ENCODE peak calls at places on chromosome 16, in seven cellular contexts. E is GM06990, D is astrocyte of the spinal cord, V is AG10803, C is pancreas, L is OCI-LY7, X is fibroblast of villous mesenchyme. S is an unnamed sample.

GRCh38 chr16:81798311-81799137 is 19.4 kb downstream of the PLCG2 start:
- DNase-seq in E (peak), D (no peak), C (no peak), L (peak), V (no peak), X (no peak), S (no peak)

GRCh38 chr16:72987480-72987901 is 60.4 kb downstream of the ZFHX3 start:
- DNase-seq in E (no peak), D (no peak), L (no peak), C (no peak), V (no peak), X (no peak), S (no peak)

GRCh38 chr16:31001507-31002251 is 8.8 kb downstream of the STX1B start:
- DNase-seq in E (no peak), D (no peak), L (no peak), X (no peak), V (no peak), C (no peak), S (no peak)

GRCh38 chr16:74438492-74438979 is 17.3 kb upstream of the CLEC18B start:
- DNase-seq in V (no peak), X (no peak), D (no peak), E (no peak), L (no peak), C (no peak), S (no peak)

GRCh38 chr16:50303041-50303604 is 36.8 kb downstream of the ADCY7 start:
- DNase-seq in V (peak), D (peak), E (no peak), C (no peak), X (peak), L (no peak), S (no peak)

GRCh38 chr16:5252800-5253199 is 155.2 kb upstream of the EEF2KMT start:
- DNase-seq in X (no peak), C (no peak), L (no peak), D (no peak), V (no peak), E (no peak), S (no peak)

GRCh38 chr16:11020792-11021440 is 76.6 kb downstream of the CLEC16A start:
- DNase-seq in C (no peak), L (no peak), D (no peak), X (no peak), E (no peak), V (peak), S (no peak)

GRCh38 chr16:46859719-46860152 is 24.4 kb upstream of the GPT2 start:
- DNase-seq in C (no peak), X (peak), L (no peak), E (no peak), V (peak), D (peak), S (peak)

GRCh38 chr16:50742521-50743150 is 750 bp downstream of the CYLD start:
- DNase-seq in X (peak), E (no peak), V (peak), L (peak), C (peak), D (no peak), S (peak)

GRCh38 chr16:23496826-23497542 is 13.3 kb downstream of the GGA2 start:
- DNase-seq in V (peak), E (no peak), X (peak), C (peak), L (no peak), D (no peak), S (peak)

GRCh38 chr16:50505714-50506542 is 42.3 kb upstream of the NKD1 start:
- DNase-seq in E (no peak), X (no peak), C (no peak), D (no peak), L (no peak), V (no peak), S (no peak)

GRCh38 chr16:56764835-56765234 is 34.9 kb downstream of the NUP93 start:
- DNase-seq in C (no peak), E (no peak), D (no peak), L (no peak), X (no peak), V (no peak), S (no peak)

GRCh38 chr16:57029161-57030160 is 40.1 kb downstream of the NLRC5 start:
- DNase-seq in L (no peak), C (no peak), V (peak), D (peak), E (no peak), X (peak), S (peak)

GRCh38 chr16:55944377-55944802 is 69.2 kb upstream of the CES5A start:
- DNase-seq in E (peak), L (peak), D (peak), X (peak), V (peak), C (peak), S (peak)

GRCh38 chr16:51988977-51989376 is 558.0 kb downstream of the TOX3 start:
- DNase-seq in L (no peak), D (no peak), E (no peak), C (no peak), V (no peak), X (no peak), S (no peak)

GRCh38 chr16:57944961-57945739 is 25.8 kb downstream of the CNGB1 start:
- DNase-seq in X (no peak), V (no peak), D (no peak), L (no peak), C (no peak), E (no peak), S (no peak)

GRCh38 chr16:87496101-87496801 is 3.4 kb upstream of the ZCCHC14 start:
- DNase-seq in C (no peak), V (no peak), D (no peak), L (no peak), E (no peak), X (no peak), S (no peak)

GRCh38 chr16:81265658-81266451 is 27.4 kb downstream of the BCO1 start:
- DNase-seq in X (peak), L (no peak), C (peak), D (no peak), V (peak), E (no peak), S (peak)

GRCh38 chr16:80828495-80828894 is 24.1 kb upstream of the CDYL2 start:
- DNase-seq in L (no peak), C (no peak), V (no peak), D (no peak), X (no peak), E (no peak), S (no peak)

GRCh38 chr16:13866073-13866472 is 53.9 kb upstream of the ERCC4 start:
- DNase-seq in D (peak), V (peak), X (peak), L (peak), C (peak), E (peak), S (peak)

GRCh38 chr16:64975821-64976220 is 146.0 kb downstream of the CDH11 start:
- DNase-seq in V (peak), D (no peak), X (peak), C (no peak), E (no peak), L (no peak), S (peak)

GRCh38 chr16:71754652-71755051 is 30.2 kb upstream of the PHLPP2 start:
- DNase-seq in V (no peak), E (no peak), L (no peak), D (no peak), X (no peak), C (no peak), S (no peak)

GRCh38 chr16:47903470-47903869 is 252.3 kb downstream of the ABCC12 start:
- DNase-seq in D (no peak), C (no peak), X (no peak), V (no peak), L (no peak), E (no peak), S (no peak)

GRCh38 chr16:84020353-84020752 is 22.2 kb downstream of the SLC38A8 start:
- DNase-seq in X (no peak), E (no peak), V (no peak), D (no peak), C (no peak), L (no peak), S (no peak)

GRCh38 chr16:81174644-81175324 is 63.7 kb upstream of the BCO1 start:
- DNase-seq in V (peak), X (peak), D (no peak), L (no peak), C (no peak), E (no peak), S (no peak)

GRCh38 chr16:53220585-53220984 is 165.8 kb downstream of the CHD9 start:
- DNase-seq in D (peak), X (peak), C (no peak), E (no peak), L (peak), V (peak), S (peak)

GRCh38 chr16:78490847-78491246 is 391.4 kb downstream of the WWOX start:
- DNase-seq in D (no peak), V (no peak), C (no peak), E (no peak), L (no peak), X (no peak), S (no peak)

GRCh38 chr16:78748471-78748929 is 649.0 kb downstream of the WWOX start:
- DNase-seq in C (no peak), X (peak), E (no peak), D (no peak), V (no peak), L (no peak), S (no peak)

GRCh38 chr16:57795431-57795878 is 6.8 kb downstream of the KIFC3 start:
- DNase-seq in E (no peak), X (peak), C (peak), V (peak), L (peak), D (peak), S (peak)

GRCh38 chr16:65294708-65295107 is 172.8 kb upstream of the CDH11 start:
- DNase-seq in X (no peak), D (no peak), E (no peak), L (no peak), V (no peak), C (no peak), S (no peak)

DNA sequence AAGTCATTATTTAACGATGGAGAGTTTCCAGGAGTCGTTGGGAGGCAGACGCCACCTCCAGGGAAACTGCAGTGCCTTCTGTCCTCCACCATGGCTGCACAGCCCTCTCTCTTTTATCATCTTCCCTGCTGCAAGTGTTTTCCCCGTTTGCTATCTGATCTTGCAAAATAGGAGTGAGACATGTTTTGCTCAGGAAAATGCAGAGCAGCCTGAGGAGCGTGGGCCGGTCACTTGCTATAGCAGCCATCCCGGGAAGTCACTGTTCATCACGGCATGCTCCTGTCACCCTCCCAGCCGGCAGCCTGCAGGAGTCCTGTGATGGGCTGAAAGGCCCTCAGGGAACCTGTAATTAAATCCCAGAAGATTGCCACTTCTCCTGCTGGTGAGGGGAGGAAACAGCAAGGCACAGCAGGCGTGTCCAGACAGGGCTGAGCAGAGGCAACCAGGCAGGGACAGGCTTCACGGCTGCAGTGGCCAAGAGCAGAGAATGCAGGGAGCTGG is 143.1 kb downstream of the GSG1L start:
- DNase-seq in C (no peak), L (no peak), V (no peak), X (no peak), D (no peak), E (no peak), S (no peak)
- TF ChIP-seq CTCF in C (no peak), L (no peak), V (no peak), X (no peak), D (peak), E (no peak), S (peak)

GRCh38 chr16:85082553-85083050 is 29.7 kb downstream of the CIBAR2 start:
- DNase-seq in L (no peak), D (no peak), X (no peak), C (no peak), V (no peak), E (peak), S (no peak)
- H3K4me3 ChIP-seq in L (no peak), D (no peak), X (no peak), C (no peak), V (no peak), E (no peak), S (no peak)

DNA sequence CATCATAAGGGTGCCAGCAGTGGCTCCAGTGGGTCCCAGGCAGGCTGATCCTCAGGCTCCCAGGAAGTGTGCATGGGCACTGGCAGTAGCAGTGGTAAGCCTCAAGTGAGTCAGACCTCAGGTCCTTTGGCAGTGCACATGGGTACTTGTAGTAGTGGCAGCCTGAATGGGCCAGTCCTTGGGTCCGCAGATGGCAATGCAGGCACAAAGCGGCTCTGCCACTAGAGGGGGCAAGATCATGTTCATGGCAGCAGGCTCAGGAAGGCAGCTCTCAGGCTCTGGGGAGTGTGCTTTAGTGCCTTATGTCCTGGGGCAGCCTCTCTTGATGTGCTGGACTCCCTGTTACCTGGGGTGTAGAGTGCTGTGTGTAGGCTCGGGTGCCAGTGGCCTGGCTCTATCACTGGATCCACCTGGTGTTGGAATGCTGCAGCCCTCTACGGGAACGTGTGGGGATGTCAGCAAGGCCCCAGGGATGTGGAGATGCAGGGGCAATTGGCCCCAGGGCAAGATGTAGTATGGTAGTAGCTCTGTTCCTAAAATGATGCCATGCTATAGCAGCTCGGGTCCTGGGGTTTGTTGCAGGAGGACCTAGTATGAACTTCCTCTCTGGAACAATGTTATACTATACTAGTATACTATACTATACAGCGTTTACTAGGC is 11.0 kb downstream of the ACSM3 start:
- DNase-seq in C (peak), D (peak), L (peak), V (peak), X (peak), E (peak), S (peak)
- TF ChIP-seq CTCF in C (peak), D (peak), L (peak), V (peak), X (peak), E (peak), S (peak)

GRCh38 chr16:22027633-22028032 is 19.7 kb downstream of the MOSMO start:
- DNase-seq in C (no peak), L (peak), E (peak), D (no peak), X (no peak), V (peak), S (peak)
- H3K4me3 ChIP-seq in C (no peak), L (no peak), E (no peak), D (no peak), X (no peak), V (no peak), S (no peak)

DNA sequence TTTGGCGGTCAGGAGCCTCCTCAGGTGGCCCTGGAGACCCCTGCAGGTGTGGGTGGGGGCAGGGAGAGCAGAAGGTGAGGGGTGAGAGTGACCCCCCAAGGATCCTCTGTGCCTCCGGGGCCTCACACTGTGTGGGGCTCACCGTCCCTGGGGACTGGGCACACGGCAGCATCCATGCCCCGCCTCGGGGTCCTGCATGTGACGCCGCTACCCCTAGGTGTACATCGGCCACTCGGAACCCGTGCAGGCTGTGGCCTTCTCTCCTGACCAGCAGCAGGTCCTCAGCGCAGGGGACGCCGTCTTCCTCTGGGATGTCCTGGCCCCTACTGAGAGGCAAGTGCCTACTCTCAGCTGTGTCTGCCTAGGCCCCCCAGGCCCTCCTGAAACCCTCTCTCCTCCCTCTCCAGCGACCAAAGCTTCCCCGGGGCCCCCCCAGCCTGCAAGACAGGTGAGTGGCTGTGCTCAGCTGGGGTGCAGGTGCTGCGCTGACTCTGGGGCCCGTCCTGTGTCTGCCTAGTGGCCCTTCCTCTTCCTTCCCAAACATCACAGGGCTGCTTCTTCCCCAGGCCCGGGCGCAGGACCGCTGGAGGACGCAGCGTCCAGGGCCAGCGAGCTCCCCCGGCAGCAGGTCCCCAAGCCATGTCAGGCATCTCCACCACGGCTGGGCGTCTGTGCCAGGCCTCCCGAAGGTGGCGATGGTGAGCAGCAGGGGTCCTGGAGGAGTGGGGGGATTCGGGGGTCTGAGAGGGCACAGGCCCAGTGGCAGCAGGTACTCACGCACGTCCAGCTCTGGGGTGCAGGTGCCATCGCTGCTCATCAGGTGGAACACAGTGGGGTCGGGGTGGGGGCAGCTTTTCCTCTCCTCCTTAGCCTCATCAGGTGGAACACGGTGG is 9.0 kb upstream of the RHOT2 start:
- DNase-seq in X (no peak), L (no peak), V (no peak), E (no peak), D (no peak), C (no peak), S (no peak)
- TF ChIP-seq CTCF in X (no peak), L (no peak), V (no peak), E (peak), D (no peak), C (no peak), S (peak)

DNA sequence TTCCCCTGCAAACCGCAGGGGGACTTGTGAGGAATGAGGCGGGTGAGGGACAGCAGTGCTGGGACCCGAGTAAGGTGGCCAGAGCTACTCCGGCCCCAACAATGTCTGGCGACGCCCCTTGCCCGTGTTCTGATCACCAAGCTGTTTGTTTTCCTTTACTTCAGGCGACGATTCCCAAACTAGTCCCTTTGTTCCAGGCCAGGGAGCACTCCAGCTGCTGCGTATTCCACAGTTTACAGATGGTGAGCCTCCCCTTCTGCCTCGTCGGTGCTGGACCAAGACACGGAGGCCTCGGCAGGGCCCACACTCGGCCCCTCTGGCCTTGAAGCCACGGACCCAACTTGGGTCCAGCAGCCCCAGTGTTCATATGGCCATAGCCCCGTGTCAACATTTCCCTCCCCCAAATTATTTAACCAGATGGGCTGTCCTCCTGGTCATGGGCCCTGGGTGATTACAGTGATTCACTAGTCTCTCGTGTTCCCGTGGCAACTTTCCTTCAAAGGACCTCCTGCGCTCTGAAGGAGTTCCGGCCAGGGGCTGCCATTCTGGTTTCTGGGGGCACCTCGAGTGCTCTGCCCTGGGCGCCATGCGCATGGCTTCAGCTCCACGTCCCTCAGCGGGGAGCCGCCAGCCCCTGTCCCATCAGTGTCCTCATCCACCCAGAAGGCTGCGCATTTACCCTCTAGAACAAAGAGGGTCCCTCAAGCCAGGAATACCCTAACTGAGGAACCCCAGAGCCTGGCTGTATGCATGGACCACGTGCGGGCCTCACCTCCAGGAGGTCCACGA is 24.8 kb upstream of the MTSS2 start:
- DNase-seq in X (no peak), L (no peak), C (no peak), V (no peak), E (no peak), D (no peak), S (no peak)
- H3K4me3 ChIP-seq in X (no peak), L (no peak), C (no peak), V (no peak), E (no peak), D (no peak), S (no peak)

GRCh38 chr16:6905601-6906000 is 427.0 kb upstream of the RBFOX1 start:
- DNase-seq in E (no peak), C (no peak), X (no peak), D (no peak), L (no peak), V (no peak), S (no peak)
- TF ChIP-seq CTCF in E (no peak), C (no peak), X (no peak), D (no peak), L (no peak), V (no peak), S (no peak)

DNA sequence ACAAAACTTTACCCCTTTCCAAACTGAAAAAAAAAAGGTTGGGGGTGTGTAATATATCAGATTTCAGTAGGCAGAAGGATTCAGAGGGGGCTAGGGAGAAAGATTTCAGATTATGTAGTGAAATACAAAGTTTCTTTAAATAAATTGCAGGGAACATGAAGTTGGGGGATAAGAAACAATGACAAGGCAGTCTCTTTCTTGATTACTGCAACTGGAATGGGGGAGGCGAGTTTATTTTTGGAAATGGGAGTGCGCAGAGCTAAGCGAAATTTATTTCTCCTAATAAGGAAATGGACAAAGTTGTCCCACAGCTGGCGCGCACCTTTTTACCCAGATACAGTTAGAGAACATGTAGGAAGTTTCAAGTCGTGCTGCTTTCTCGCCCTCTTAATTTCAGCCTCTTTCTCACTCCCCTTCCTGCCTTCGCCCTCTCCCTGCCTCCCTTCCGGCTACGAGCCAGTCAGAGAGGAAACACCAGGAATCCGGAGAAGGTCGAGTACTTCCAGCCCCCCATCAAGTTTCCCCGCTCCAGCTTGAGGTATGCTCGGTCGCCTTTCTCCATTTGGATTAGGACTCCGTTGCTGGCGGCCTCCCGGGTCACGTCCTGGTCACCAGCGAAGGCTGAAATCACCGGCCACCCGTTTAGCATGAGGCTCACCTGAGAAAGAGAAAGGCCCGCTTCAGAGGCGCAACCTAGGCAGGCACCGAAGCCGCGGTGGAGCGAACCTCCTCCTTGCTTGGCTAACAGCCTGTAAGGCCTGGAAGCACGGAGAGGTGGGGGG is 2.5 kb downstream of the CBLN1 start:
- DNase-seq in C (no peak), X (no peak), V (no peak), L (no peak), E (no peak), D (no peak), S (no peak)
- H3K4me3 ChIP-seq in C (no peak), X (no peak), V (no peak), L (no peak), E (no peak), D (no peak), S (no peak)

S was measured in fibroblast of mammary gland.